ENCODE peak calls at places on chromosomes 1 and 21, in eight cellular contexts. F, K, S, V, T, W, A and D are unnamed samples.
A peak's percentile ranks its signal among the peaks of the same experiment; 100 is the strongest.

GRCh38 chr1:155309423-155310021 is 856 bp downstream of the FDPS start:
- DNase-seq in F (no peak), K (no peak), S (peak; percentile 43), V (peak; percentile 48), T (peak; percentile 32), W (peak; percentile 56), A (peak; percentile 46), D (peak; percentile 31)

GRCh38 chr1:184724843-184725242 is 29.8 kb downstream of the EDEM3 start:
- DNase-seq in F (no peak), K (no peak), S (no peak), V (no peak), T (no peak), W (no peak), A (no peak), D (no peak)

GRCh38 chr21:43273016-43273707 is 104.4 kb downstream of the CRYAA start:
- DNase-seq in F (no peak), K (no peak), S (no peak), V (no peak), T (no peak), W (no peak), A (no peak), D (no peak)

GRCh38 chr1:1085911-1086841 is 12.1 kb upstream of the RNF223 start:
- DNase-seq in F (no peak), K (no peak), S (no peak), V (peak; percentile 19), T (no peak), W (no peak), A (no peak), D (no peak)

GRCh38 chr1:167529829-167530474 is 11.6 kb upstream of the CD247 start:
- DNase-seq in F (no peak), K (no peak), S (no peak), V (peak; percentile 30), T (no peak), W (peak; percentile 66), A (no peak), D (peak; percentile 18)

GRCh38 chr1:18256318-18257235 is 149.0 kb downstream of the IGSF21 start:
- DNase-seq in F (no peak), K (peak; percentile 96), S (peak; percentile 96), V (no peak), T (peak; percentile 60), W (peak; percentile 88), A (peak; percentile 47), D (peak; percentile 59)

GRCh38 chr21:21196087-21196486 is 197.9 kb downstream of the NCAM2 start:
- DNase-seq in F (no peak), K (no peak), S (no peak), V (no peak), T (no peak), W (no peak), A (no peak), D (no peak)

GRCh38 chr1:162276493-162276892 is 100.2 kb downstream of the SPATA46 start:
- DNase-seq in F (peak; percentile 26), K (peak; percentile 51), S (no peak), V (peak; percentile 51), T (peak; percentile 10), W (peak; percentile 52), A (peak; percentile 84), D (peak; percentile 60)

GRCh38 chr21:45655071-45655470 is 11.5 kb downstream of the PCBP3 start:
- DNase-seq in F (no peak), K (no peak), S (no peak), V (no peak), T (no peak), W (no peak), A (peak; percentile 55), D (peak; percentile 71)

GRCh38 chr1:206854401-206855129 is 10.9 kb upstream of the IL20 start:
- DNase-seq in F (no peak), K (no peak), S (no peak), V (no peak), T (no peak), W (no peak), A (no peak), D (no peak)

GRCh38 chr1:210695041-210695440 is 366.3 kb downstream of the HHAT start:
- DNase-seq in F (no peak), K (no peak), S (no peak), V (no peak), T (no peak), W (no peak), A (no peak), D (peak; percentile 13)

GRCh38 chr1:16967095-16967567 is 13.3 kb downstream of the MFAP2 start:
- DNase-seq in F (no peak), K (no peak), S (no peak), V (peak; percentile 70), T (no peak), W (peak; percentile 82), A (no peak), D (no peak)

GRCh38 chr21:28675265-28676041 is 317.2 kb downstream of the LTN1 start:
- DNase-seq in F (no peak), K (no peak), S (no peak), V (no peak), T (no peak), W (no peak), A (peak; percentile 48), D (peak; percentile 58)

GRCh38 chr1:162663589-162664030 is 31.3 kb downstream of the DDR2 start:
- DNase-seq in F (no peak), K (peak; percentile 8), S (peak; percentile 82), V (no peak), T (no peak), W (peak; percentile 38), A (peak; percentile 17), D (peak; percentile 97)

DNA sequence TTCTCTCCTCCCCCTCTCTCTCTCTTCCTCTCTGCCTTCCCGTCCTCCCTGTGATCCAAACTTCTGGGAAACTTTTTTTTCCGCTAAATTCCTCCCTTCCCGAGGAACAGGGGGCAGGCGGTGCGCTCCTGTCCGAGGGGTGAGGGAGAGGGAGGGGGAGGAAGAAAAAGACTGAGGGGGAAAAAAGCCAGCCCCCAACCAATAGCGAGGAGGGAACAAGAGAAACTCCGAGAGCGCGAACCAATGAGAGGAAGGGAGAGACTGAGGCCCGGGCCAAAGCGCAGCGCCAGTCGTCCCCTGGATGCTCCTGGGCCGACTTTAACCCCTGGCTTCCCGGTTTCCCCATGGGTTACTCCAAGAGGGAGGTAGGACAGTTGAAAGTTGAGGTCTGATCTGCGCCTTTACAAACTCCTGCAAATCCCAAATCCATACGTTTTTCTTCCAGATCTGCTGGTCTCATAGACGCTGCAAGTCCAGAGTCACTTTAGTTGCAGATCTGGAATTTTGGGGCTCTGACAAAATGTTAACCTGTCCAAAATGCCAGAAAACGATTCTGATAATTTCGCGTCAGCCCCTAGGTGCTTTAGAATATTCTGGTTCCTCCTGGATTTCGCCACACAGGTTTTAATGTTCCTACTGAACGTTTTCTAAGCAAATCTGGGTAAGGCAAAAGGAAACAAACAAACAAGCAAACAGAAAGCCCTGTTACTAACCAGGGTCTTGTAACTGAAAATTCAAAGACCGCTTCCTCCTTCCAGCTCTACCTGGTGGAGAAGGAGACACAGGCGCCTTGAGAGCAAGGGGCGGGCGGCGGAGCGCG is at the start of gene TBX15:
- DNase-seq in F (no peak), K (peak; percentile 92), S (peak; percentile 74), V (no peak), T (no peak), W (no peak), A (no peak), D (peak; percentile 78)
- H2AFZ ChIP-seq in F (no peak within 1 kb of the TSS), K (peak within 1 kb of the TSS; percentile 87), S (peak within 1 kb of the TSS; percentile 64), V (peak within 1 kb of the TSS; percentile 46), T (no peak within 1 kb of the TSS), W (peak within 1 kb of the TSS; percentile 84), A (no peak within 1 kb of the TSS), D (peak within 1 kb of the TSS; percentile 78)

DNA sequence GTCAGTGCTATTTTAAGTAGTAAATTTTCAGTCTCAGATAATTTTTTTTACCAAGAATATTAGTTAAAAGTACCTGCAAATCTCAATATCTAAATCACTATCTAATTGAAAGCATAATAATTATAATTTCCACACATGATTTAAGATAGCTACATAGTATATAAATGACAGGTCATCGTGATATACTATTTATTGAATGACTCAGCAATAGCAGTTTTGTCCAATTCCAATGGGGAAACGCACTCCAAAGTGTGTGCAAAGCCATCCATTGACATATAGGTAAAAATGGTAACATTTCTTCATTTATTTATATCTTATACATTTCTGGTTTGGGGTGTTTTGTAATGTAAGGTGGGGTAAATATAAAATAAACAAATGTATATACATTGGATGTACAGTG is 19.5 kb downstream of the ADGRL4 start:
- DNase-seq in F (no peak), K (no peak), S (no peak), V (no peak), T (no peak), W (no peak), A (peak; percentile 25), D (no peak)
- H3K4me3 ChIP-seq in F (no peak overlapping the region), K (no peak overlapping the region), S (no peak overlapping the region), V (no peak overlapping the region), T (no peak overlapping the region), W (no peak overlapping the region), A (no peak overlapping the region), D (no peak overlapping the region)

GRCh38 chr1:98668733-98669132 is 7.2 kb downstream of the SNX7 start:
- DNase-seq in F (no peak), K (no peak), S (no peak), V (no peak), T (no peak), W (no peak), A (no peak), D (peak; percentile 46)
- TF ChIP-seq EZH2phosphoT487 in F (no peak), K (no peak), S (no peak), V (no peak), T (no peak), W (no peak), A (no peak), D (no peak)

GRCh38 chr21:26684866-26685265 is 111.8 kb upstream of the CYYR1 start:
- DNase-seq in F (no peak), K (no peak), S (no peak), V (no peak), T (no peak), W (no peak), A (peak; percentile 89), D (no peak)
- H2AFZ ChIP-seq in F (no peak overlapping the region), K (no peak overlapping the region), S (no peak overlapping the region), V (no peak overlapping the region), T (peak overlapping the region; percentile 72), W (no peak overlapping the region), A (no peak overlapping the region), D (no peak overlapping the region)

GRCh38 chr1:25618433-25618808 is 1.8 kb downstream of the MAN1C1 start:
- DNase-seq in F (no peak), K (peak; percentile 24), S (peak; percentile 25), V (no peak), T (no peak), W (no peak), A (no peak), D (no peak)
- H3K4me3 ChIP-seq in F (no peak overlapping the region), K (peak overlapping the region; percentile 81), S (peak overlapping the region; percentile 58), V (no peak overlapping the region), T (no peak overlapping the region), W (peak overlapping the region; percentile 64), A (no peak overlapping the region), D (no peak overlapping the region)

GRCh38 chr1:196412326-196412725 is 195.9 kb downstream of the KCNT2 start:
- DNase-seq in F (no peak), K (no peak), S (no peak), V (no peak), T (no peak), W (no peak), A (no peak), D (no peak)
- TF ChIP-seq EZH2phosphoT487 in F (no peak), K (no peak), S (no peak), V (no peak), T (no peak), W (no peak), A (no peak), D (no peak)